ENCODE peak calls at places on chromosomes 4 and X, in five cellular contexts. I, B, O, Y and T are unnamed samples.

GRCh38 chrX:44828008-44828605 is 15.7 kb upstream of the DUSP21 start:
- DNase-seq in I (no peak), B (no peak), O (no peak), Y (no peak), T (no peak)

GRCh38 chr4:65623509-65623908 is 46.8 kb downstream of the EPHA5 start:
- DNase-seq in I (no peak), B (no peak), O (no peak), Y (no peak), T (no peak)

GRCh38 chr4:184112006-184112550 is 105.6 kb downstream of the ENPP6 start:
- DNase-seq in I (no peak), B (no peak), O (no peak), Y (no peak), T (no peak)

GRCh38 chrX:54447461-54447860 is 7.3 kb downstream of the TSR2 start:
- DNase-seq in I (no peak), B (no peak), O (peak), Y (no peak), T (peak)

GRCh38 chr4:77072195-77072753 is 3.5 kb downstream of the CCNI start:
- DNase-seq in I (peak), B (no peak), O (no peak), Y (no peak), T (no peak)

GRCh38 chr4:84877051-84877833 is 89.2 kb downstream of the WDFY3 start:
- DNase-seq in I (no peak), B (no peak), O (no peak), Y (no peak), T (no peak)

GRCh38 chr4:5206391-5206790 is 155.1 kb downstream of the STK32B start:
- DNase-seq in I (no peak), B (no peak), O (peak), Y (no peak), T (no peak)

GRCh38 chrX:20743054-20743453 is 476.3 kb upstream of the RPS6KA3 start:
- DNase-seq in I (no peak), B (no peak), O (no peak), Y (no peak), T (no peak)

GRCh38 chr4:5798447-5798846 is 87.4 kb downstream of the EVC start:
- DNase-seq in I (no peak), B (no peak), O (no peak), Y (no peak), T (no peak)

GRCh38 chr4:69601065-69601464 is 38.4 kb downstream of the UGT2A2 start:
- DNase-seq in I (no peak), B (no peak), O (no peak), Y (no peak), T (peak)

GRCh38 chr4:47251363-47252135 is 212.0 kb downstream of the COMMD8 start:
- DNase-seq in I (no peak), B (no peak), O (no peak), Y (no peak), T (no peak)

GRCh38 chr4:36386691-36387090 is 105.3 kb downstream of the DTHD1 start:
- DNase-seq in I (no peak), B (no peak), O (no peak), Y (no peak), T (no peak)

GRCh38 chr4:177281544-177281943 is 28.1 kb upstream of the NEIL3 start:
- DNase-seq in I (no peak), B (no peak), O (no peak), Y (no peak), T (no peak)

GRCh38 chr4:40844261-40844660 is 94.5 kb downstream of the NSUN7 start:
- DNase-seq in I (no peak), B (no peak), O (no peak), Y (no peak), T (no peak)

GRCh38 chr4:81682492-81682891 is 210.8 kb upstream of the RASGEF1B start:
- DNase-seq in I (no peak), B (no peak), O (no peak), Y (no peak), T (no peak)

GRCh38 chr4:117137143-117137542 is 51.8 kb upstream of the TRAM1L1 start:
- DNase-seq in I (no peak), B (no peak), O (no peak), Y (no peak), T (no peak)

GRCh38 chr4:5024673-5025072 is 5.4 kb upstream of the CYTL1 start:
- DNase-seq in I (no peak), B (no peak), O (no peak), Y (no peak), T (no peak)

GRCh38 chr4:145808021-145808650 is 128.2 kb downstream of the C4orf51 start:
- DNase-seq in I (peak), B (no peak), O (peak), Y (peak), T (peak)

GRCh38 chr4:73573794-73574528 is 46.3 kb downstream of the RASSF6 start:
- DNase-seq in I (peak), B (peak), O (peak), Y (peak), T (peak)

GRCh38 chr4:19880205-19880604 is 371.5 kb upstream of the SLIT2 start:
- DNase-seq in I (no peak), B (no peak), O (no peak), Y (no peak), T (no peak)

GRCh38 chr4:176789955-176790354 is 2.8 kb downstream of the VEGFC start:
- DNase-seq in I (peak), B (no peak), O (no peak), Y (no peak), T (peak)

DNA sequence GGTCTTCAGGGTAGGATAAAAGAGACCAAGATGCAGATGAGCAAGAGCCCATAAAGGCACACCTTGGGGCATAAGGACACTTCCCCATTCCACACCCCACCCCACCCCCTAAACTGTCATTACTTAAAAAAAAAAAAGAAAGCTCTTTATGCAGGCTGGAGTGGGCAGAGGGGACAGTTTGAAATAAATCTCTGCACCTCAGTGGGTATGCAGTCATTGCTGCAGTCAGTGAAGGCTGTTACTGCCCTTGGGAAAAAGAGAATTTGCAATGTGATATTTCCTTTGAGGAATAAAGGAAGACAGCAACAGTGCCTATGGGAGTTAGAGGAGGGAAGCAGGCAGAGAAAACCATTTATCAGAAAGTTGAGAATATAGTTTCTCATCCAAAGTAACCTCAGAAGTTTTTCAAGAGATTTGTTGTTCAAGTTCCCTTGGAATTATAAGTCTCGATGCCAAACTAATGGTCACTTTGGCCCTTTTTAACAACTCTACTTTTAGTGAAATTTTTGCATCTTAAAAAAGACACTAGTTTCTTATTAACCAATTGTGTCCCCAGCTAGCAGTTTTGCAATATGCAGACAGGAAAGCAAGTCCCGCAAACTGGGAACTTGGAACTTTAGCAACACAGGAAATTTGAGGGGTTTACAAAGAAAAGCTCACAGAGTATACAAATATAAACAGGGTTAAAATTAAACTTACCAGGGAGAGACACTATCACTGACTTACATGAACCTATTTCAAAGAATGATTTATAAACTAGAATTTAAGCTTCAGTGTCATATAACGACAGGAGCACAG is 137.7 kb downstream of the ANK2 start:
- DNase-seq in I (no peak), B (no peak), O (no peak), Y (no peak), T (no peak)
- TF ChIP-seq SUZ12 in I (no peak), B (no peak), O (no peak), Y (no peak), T (no peak)

DNA sequence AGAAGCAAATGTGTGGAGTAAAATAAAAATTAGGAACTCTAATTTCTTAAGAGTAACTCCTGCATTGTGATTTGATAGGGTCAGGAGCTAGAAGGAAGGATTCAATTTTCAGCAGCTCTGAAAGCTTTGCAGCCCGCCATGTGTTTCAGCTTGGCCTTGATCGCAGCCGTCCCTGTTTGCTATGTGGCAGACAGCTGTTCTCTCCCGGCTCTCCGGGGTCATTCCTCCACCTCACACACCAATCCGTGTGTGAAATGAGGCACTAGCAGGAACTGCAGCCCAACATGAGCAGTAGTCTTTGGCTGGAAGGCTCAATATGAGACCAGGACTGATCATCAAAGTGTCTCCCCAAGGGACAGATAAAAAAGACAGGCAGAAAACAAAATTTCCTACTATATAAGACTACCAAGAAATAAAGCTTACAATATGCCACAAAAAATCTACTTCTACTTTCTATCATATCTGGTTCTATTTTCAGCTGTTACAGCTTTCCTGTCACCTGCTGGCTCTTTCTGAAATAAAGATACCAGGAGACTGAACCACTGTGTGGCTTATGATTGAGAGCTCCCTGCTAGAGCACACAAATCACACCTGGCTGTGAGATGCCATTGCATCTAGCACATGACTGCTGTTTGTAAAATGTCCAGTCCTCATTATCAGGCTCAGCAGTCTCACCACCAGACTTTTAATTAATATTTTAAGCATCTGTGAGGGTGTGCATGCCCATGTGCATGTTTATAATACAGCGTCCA is 44.1 kb upstream of the SEC24B start:
- DNase-seq in I (peak), B (no peak), O (no peak), Y (peak), T (peak)
- TF ChIP-seq SUZ12 in I (no peak), B (no peak), O (no peak), Y (no peak), T (no peak)

DNA sequence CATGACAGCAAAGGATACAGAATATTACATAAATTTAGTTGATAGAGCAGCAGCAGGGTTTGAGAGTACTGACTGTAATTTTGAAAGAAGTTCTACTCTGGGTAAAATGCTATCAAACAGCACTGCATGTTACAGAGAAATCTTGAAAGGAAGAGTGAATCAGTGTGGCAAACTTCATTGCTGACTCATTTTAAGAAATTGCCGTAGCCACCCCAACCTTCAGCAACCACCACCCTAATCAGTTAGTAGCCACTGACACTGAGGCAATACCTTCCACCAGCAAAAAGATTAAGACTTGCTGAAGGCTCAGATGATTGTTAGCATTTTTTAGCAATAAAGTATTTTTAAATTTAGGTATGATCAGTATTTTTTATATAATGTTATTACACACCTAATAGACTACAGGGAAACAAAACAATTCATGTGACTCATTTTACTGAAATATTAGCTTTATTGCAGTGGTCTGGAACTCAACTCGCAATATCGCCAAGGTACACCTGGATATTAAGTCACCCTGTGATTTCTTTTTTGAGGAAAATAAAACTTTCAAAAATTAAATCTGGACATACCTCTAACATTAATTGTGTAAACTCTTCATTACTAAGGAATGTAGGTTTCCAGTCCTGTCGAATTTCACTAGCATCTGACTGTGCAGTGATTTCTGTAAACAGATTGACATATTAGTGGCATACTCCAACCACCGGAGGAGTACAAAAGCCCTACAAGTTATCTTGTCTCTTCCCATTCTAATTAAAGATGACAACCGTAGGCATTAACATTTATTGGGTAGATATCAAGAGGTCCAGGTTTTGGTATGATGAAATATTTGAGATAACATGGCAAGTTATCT is 71.1 kb downstream of the CLOCK start:
- DNase-seq in I (no peak), B (no peak), O (no peak), Y (peak), T (no peak)
- TF ChIP-seq SUZ12 in I (no peak), B (no peak), O (no peak), Y (no peak), T (no peak)

GRCh38 chr4:102824398-102824797 is 3.0 kb downstream of the UBE2D3 start:
- DNase-seq in I (no peak), B (no peak), O (no peak), Y (no peak), T (no peak)

GRCh38 chr4:102826890-102827673 is at the start of gene UBE2D3:
- DNase-seq in I (peak), B (peak), O (peak), Y (peak), T (peak)

GRCh38 chr4:102827674-102828496 is 534 bp upstream of the UBE2D3 start:
- DNase-seq in I (peak), B (peak), O (peak), Y (peak), T (peak)

GRCh38 chr4:102825261-102826071 is 1.9 kb downstream of the UBE2D3 start:
- DNase-seq in I (peak), B (no peak), O (no peak), Y (no peak), T (peak)

DNA sequence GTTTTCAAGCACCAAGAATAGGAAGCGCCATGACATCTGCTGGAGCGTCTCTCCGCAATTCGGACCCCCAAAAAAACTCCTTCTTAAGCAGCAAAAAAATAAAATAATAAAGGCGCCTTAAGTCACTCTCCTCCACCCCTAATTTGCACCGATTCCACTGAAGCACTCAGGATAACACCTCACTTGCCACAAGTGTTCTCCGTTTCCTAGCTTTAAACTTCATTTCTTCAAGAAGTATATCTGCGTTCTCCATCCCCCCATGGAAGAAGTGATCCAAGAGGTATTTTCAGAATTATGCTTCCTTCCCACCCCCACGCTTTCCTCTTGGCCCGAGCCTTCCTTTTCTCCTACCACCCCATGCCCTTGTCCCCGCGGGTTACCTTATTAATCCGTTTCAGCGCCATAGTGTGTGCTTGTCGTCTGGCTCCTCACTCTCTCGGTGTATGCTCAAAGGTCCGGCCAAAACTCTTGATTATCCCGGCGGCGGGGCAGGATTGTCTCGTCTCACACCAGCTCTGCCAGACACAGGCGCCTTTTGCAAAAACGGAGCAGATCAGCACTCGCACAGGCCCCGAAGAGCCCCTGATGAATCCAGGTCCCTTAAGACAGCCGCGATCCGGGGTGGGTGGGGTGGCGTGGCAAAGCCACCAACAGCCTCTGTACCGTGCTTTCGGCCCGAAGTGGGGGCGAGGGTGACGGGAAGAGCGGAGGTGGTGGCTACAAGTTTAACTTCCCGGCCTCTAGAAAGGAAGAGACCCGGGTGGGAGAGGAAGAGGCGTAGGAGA is 1.1 kb downstream of the UBE2D3 start:
- DNase-seq in I (no peak), B (peak), O (no peak), Y (no peak), T (no peak)
- TF ChIP-seq SUZ12 in I (no peak), B (no peak), O (no peak), Y (no peak), T (no peak)

GRCh38 chr4:24056258-24056657 is 166.4 kb upstream of the PPARGC1A start:
- DNase-seq in I (no peak), B (no peak), O (no peak), Y (no peak), T (no peak)

GRCh38 chr4:24054910-24055309 is 165.1 kb upstream of the PPARGC1A start:
- DNase-seq in I (no peak), B (no peak), O (no peak), Y (no peak), T (no peak)

GRCh38 chr4:24053906-24054305 is 164.1 kb upstream of the PPARGC1A start:
- DNase-seq in I (no peak), B (no peak), O (no peak), Y (no peak), T (no peak)

GRCh38 chr4:24057915-24058559 is 168.2 kb upstream of the PPARGC1A start:
- DNase-seq in I (no peak), B (no peak), O (no peak), Y (no peak), T (no peak)

DNA sequence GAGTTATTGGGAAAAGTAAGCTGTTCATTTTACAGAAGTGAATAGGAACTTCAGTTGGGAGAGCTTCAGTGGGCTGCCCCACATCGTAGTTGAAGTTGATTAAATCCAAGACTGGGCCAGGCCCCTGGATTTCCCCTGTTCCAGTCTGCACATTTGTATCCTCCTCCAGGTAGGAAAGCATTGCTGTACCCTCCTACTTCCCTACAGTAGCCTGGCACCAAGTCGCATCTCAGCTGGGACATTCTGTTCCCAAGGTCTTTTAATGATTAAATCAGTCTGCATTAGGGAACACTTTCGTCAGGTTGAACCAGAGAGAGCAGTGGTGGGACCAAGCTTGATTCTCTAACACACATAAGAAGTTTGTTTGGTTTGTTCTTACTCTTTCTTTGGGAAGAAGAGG is 165.8 kb upstream of the PPARGC1A start:
- DNase-seq in I (no peak), B (no peak), O (no peak), Y (no peak), T (no peak)
- TF ChIP-seq SUZ12 in I (no peak), B (no peak), O (no peak), Y (no peak), T (no peak)

DNA sequence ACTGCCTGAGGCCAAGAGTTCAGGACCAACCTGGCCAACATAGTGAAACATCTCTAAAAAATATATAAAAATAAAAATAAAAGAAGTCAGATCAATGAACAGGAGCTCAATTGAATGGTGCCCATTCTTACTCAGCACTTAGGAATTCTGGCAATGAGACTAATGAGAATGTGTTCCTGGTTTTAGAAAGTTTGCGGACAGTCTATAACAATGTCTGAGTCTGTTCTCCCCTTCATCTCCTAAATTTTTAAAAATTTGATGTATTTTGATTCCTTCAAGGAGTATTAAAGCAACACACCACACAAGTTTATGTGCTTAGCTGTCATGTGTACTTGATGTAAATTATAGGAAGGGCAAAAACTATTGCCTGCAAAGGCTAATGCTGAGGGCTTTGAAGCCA is 30.6 kb upstream of the KCNIP4 start:
- DNase-seq in I (no peak), B (no peak), O (no peak), Y (no peak), T (no peak)
- TF ChIP-seq SUZ12 in I (no peak), B (no peak), O (no peak), Y (no peak), T (no peak)